ENCODE peak calls at places on chromosomes 5 and 9, in five cellular contexts. G is AG04450, X is AG10803, B is GM10248, S is fibroblast of pulmonary artery. Y is an unnamed sample.

GRCh38 chr5:149434162-149435014 is 55.3 kb upstream of the IL17B start:
- DNase-seq in X (peak; percentile 84), B (peak; percentile 74), G (peak; percentile 76), S (peak; percentile 80), Y (peak; percentile 31)

GRCh38 chr9:87292449-87293191 is 205.0 kb upstream of the DAPK1 start:
- DNase-seq in S (peak; percentile 38), X (peak; percentile 61), B (no peak), G (no peak), Y (no peak)

GRCh38 chr9:128078504-128079434 is 10.7 kb downstream of the SLC25A25 start:
- DNase-seq in X (no peak), B (no peak), G (no peak), S (peak; percentile 55), Y (no peak)

GRCh38 chr9:121975801-121976277 is 117.3 kb downstream of the TTLL11 start:
- DNase-seq in G (no peak), B (no peak), S (no peak), X (peak; percentile 71), Y (no peak)

GRCh38 chr5:73388371-73388684 is 60.2 kb downstream of the FOXD1 start:
- DNase-seq in X (peak; percentile 55), S (no peak), G (no peak), B (no peak), Y (no peak)

GRCh38 chr5:138754699-138755057 is 1.5 kb downstream of the CTNNA1 start:
- DNase-seq in S (no peak), G (no peak), X (no peak), B (no peak), Y (no peak)

GRCh38 chr9:82982271-82982880 is 80.6 kb downstream of the RASEF start:
- DNase-seq in X (no peak), G (no peak), S (no peak), B (no peak), Y (no peak)

GRCh38 chr9:91361294-91362201 is at the start of gene AUH:
- DNase-seq in X (peak; percentile 70), B (peak; percentile 96), S (peak; percentile 77), G (no peak), Y (peak; percentile 87)

GRCh38 chr9:83285836-83286235 is 222.9 kb upstream of the RASEF start:
- DNase-seq in B (no peak), G (no peak), S (no peak), X (no peak), Y (no peak)

GRCh38 chr5:135557034-135557838 is 21.5 kb upstream of the NEUROG1 start:
- DNase-seq in B (no peak), G (no peak), X (no peak), S (no peak), Y (no peak)

GRCh38 chr5:87268126-87268969 is 665 bp downstream of the RASA1 start:
- DNase-seq in B (peak; percentile 68), G (peak; percentile 18), S (peak; percentile 64), X (peak; percentile 67), Y (peak; percentile 69)

GRCh38 chr9:119283118-119283794 is 86.0 kb downstream of the BRINP1 start:
- DNase-seq in G (no peak), S (no peak), X (peak; percentile 3), B (no peak), Y (no peak)

GRCh38 chr5:173643964-173644363 is 27.5 kb upstream of the BOD1 start:
- DNase-seq in X (no peak), S (peak; percentile 11), B (peak; percentile 58), G (no peak), Y (no peak)

GRCh38 chr5:166582416-166582815 is 1709.0 kb upstream of the WWC1 start:
- DNase-seq in X (no peak), G (no peak), S (peak; percentile 2), B (no peak), Y (no peak)

GRCh38 chr5:6656680-6657079 is 23.4 kb downstream of the SRD5A1 start:
- DNase-seq in X (no peak), S (no peak), B (no peak), G (no peak), Y (no peak)

GRCh38 chr5:28862137-28862859 is 1823.9 kb upstream of the CDH9 start:
- DNase-seq in S (no peak), B (no peak), X (no peak), G (no peak), Y (no peak)

GRCh38 chr5:27652505-27652904 is 614.1 kb upstream of the CDH9 start:
- DNase-seq in S (no peak), B (no peak), G (no peak), X (no peak), Y (no peak)

GRCh38 chr9:111475195-111475594 is 9.0 kb downstream of the ECPAS start:
- DNase-seq in S (no peak), G (no peak), X (no peak), B (no peak), Y (no peak)

GRCh38 chr9:108535526-108535925 is 320.3 kb downstream of the ACTL7B start:
- DNase-seq in S (peak; percentile 39), B (no peak), G (no peak), X (no peak), Y (no peak)

GRCh38 chr5:67992919-67993318 is 222.6 kb upstream of the PIK3R1 start:
- DNase-seq in G (no peak), X (peak; percentile 49), B (no peak), S (peak; percentile 35), Y (no peak)

GRCh38 chr5:94174748-94175411 is 433.5 kb upstream of the POU5F2 start:
- DNase-seq in S (peak; percentile 13), B (no peak), X (peak; percentile 50), G (peak; percentile 20), Y (no peak)

GRCh38 chr9:105026451-105026850 is 98.5 kb upstream of the ABCA1 start:
- DNase-seq in B (no peak), G (peak; percentile 6), X (peak; percentile 40), S (peak; percentile 53), Y (no peak)

GRCh38 chr5:14129123-14129522 is 14.0 kb upstream of the TRIO start:
- DNase-seq in B (no peak), X (no peak), S (no peak), G (no peak), Y (no peak)

GRCh38 chr5:32190094-32190493 is 16.0 kb upstream of the GOLPH3 start:
- DNase-seq in S (peak; percentile 95), X (peak; percentile 98), B (no peak), G (peak; percentile 59), Y (no peak)

GRCh38 chr9:134318481-134318891 is 7.8 kb upstream of the RXRA start:
- DNase-seq in B (no peak), X (no peak), S (no peak), G (no peak), Y (no peak)

GRCh38 chr9:108664309-108665255 is 191.2 kb downstream of the ACTL7B start:
- DNase-seq in B (no peak), S (no peak), G (no peak), X (no peak), Y (no peak)

GRCh38 chr5:151281001-151281639 is 22.4 kb downstream of the SLC36A3 start:
- DNase-seq in B (no peak), S (no peak), X (no peak), G (no peak), Y (no peak)

GRCh38 chr5:151285683-151286082 is 17.9 kb downstream of the SLC36A3 start:
- DNase-seq in G (no peak), X (no peak), B (no peak), S (no peak), Y (no peak)

GRCh38 chr5:151283120-151283825 is 20.3 kb downstream of the SLC36A3 start:
- DNase-seq in S (no peak), B (no peak), X (no peak), G (no peak), Y (no peak)

GRCh38 chr5:151286246-151286645 is 17.3 kb downstream of the SLC36A3 start:
- DNase-seq in S (no peak), B (no peak), G (no peak), X (no peak), Y (no peak)

GRCh38 chr5:151284392-151284967 is 19.1 kb downstream of the SLC36A3 start:
- DNase-seq in B (no peak), X (no peak), G (no peak), S (no peak), Y (no peak)
- TF ChIP-seq CTCF in B (peak; percentile 30), X (no peak), G (no peak), S (peak; percentile 16), Y (peak; percentile 24)

DNA sequence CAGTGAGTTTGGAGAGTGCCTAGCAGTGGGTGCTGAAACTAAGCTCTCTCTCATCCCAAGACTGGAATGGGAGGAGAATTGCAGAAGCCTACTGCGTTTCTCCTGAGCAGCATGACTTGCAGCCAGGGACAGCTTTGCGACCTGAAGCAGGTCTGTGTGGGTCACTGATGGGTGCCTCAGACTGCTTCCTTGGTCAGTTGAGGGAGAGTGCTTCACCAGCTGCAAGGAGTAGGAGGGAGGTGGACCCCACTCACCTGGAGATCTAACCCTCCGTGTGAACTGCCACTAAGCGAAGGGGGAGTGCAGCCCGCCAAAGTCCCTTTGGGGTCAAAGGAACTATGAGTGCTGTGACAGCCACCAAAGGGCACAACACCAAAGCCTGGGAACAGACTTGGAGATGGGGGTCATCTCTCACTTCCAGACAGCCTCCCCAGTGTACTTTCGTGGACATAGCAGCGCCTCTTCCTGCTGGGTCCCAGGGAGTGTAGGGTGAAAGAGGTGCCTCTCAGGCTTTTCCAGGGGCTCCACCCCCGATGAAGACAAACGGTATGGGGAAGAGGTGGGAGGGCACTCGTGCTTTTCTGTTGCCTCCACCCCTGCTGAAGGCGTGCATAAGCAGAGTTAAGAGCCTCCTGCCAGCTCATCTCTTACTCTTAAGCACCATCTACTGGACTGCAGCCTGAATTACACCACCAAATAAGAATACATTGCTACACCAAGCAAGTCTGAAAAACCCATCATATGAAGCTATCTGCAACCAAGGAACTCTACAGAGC is 34.3 kb upstream of the MACIR start:
- DNase-seq in S (peak; percentile 93), B (peak; percentile 42), G (no peak), X (peak; percentile 80), Y (no peak)
- TF ChIP-seq CTCF in S (peak; percentile 81), B (peak; percentile 86), G (peak; percentile 69), X (peak; percentile 81), Y (peak; percentile 66)

DNA sequence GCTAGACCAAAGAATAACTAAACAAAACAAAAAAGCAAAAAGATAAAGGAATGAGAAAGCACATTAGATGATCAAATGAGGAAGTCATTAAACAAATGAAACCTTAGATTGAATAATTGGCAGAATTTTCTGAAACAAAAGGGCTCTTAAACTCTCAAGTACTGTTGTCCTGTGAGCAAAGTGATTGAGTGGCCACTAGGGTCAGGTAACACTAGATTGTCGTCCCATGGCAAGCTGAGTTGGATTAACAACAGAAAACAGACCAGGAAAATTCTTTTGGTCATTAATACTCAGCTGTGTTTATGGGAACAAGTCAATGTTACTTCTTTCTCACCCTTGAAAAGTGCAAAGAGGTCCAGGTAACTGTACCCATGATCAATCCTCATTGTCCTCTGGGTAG is 81.6 kb upstream of the MRPS30 start:
- DNase-seq in G (no peak), B (no peak), X (no peak), S (no peak), Y (no peak)
- TF ChIP-seq CTCF in G (no peak), B (no peak), X (no peak), S (no peak), Y (no peak)

DNA sequence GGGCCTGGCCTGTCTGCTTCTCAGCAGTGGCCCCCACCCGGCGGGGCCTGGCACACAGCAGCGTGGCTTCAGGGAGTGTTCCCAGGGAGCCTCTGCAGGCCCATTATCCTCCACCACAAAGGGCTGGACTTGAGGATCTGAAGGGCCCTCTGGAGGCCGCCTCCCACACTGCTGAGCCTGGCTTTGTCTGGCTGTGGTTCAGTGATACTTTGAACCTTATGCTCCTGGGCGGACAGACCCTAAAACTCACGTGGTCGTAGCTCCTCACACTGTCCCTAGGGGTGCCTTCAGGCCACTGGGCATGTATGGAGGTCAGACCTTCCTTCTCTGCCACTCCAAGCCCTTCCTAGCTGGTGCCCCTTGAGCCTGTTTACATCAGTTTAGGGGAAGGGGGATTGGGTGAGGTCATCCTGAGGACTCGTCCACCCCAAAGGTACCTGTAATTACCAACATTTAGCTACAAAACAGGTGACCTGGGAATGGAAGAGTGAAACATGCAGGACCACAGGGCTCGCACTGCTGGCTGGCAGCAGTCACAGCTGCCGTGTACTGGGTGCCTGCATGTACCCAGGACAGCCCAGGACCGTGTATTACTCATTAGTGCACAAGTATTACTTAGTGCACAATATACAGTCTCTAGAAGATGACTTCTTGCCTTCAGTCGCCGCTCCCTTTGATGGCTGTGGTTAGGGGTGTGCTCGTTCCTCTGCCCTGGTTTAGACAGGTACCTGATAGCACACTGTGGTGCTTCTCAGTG is 8.5 kb downstream of the GRHPR start:
- DNase-seq in X (no peak), S (no peak), G (no peak), B (no peak), Y (no peak)
- TF ChIP-seq CTCF in X (peak; percentile 6), S (no peak), G (no peak), B (no peak), Y (no peak)

Y was measured in natural killer cell.